ENCODE peak calls at places on chromosomes 6 and 20, in five cellular contexts. One of them, this sample, is unnamed.

GRCh38 chr6:16238057-16238657 is at the start of gene GMPR:
- DNase-seq in transverse colon: peak; percentile 82
- DNase-seq in heart right ventricle: peak; percentile 81
- DNase-seq in Calu3: peak; percentile 44
- DNase-seq in AG09309: no peak
- DNase-seq in this sample: peak; percentile 57

GRCh38 chr6:10528170-10528981 is 7.2 kb downstream of the GCNT2 start:
- DNase-seq in transverse colon: peak; percentile 67
- DNase-seq in heart right ventricle: no peak
- DNase-seq in Calu3: peak; percentile 58
- DNase-seq in AG09309: no peak
- DNase-seq in this sample: no peak

GRCh38 chr6:55578537-55579363 is at the start of gene HMGCLL1:
- DNase-seq in transverse colon: peak; percentile 11
- DNase-seq in heart right ventricle: peak; percentile 35
- DNase-seq in Calu3: peak; percentile 61
- DNase-seq in AG09309: no peak
- DNase-seq in this sample: no peak

GRCh38 chr6:6788394-6789020 is 200.0 kb downstream of the LY86 start:
- DNase-seq in transverse colon: peak; percentile 41
- DNase-seq in heart right ventricle: no peak
- DNase-seq in Calu3: no peak
- DNase-seq in AG09309: no peak
- DNase-seq in this sample: no peak

GRCh38 chr20:64261138-64261537 is 5.6 kb downstream of the PCMTD2 start:
- DNase-seq in transverse colon: no peak
- DNase-seq in heart right ventricle: peak; percentile 62
- DNase-seq in Calu3: no peak
- DNase-seq in AG09309: no peak
- DNase-seq in this sample: no peak

GRCh38 chr20:5557123-5557522 is 193.1 kb upstream of the SHLD1 start:
- DNase-seq in transverse colon: peak; percentile 62
- DNase-seq in heart right ventricle: peak; percentile 41
- DNase-seq in Calu3: peak; percentile 48
- DNase-seq in AG09309: peak; percentile 8
- DNase-seq in this sample: no peak

GRCh38 chr20:2984028-2984501 is 59.4 kb upstream of the GNRH2 start:
- DNase-seq in transverse colon: no peak
- DNase-seq in heart right ventricle: no peak
- DNase-seq in Calu3: no peak
- DNase-seq in AG09309: no peak
- DNase-seq in this sample: no peak

GRCh38 chr6:34583461-34583860 is 27.3 kb upstream of the SPDEF start:
- DNase-seq in transverse colon: no peak
- DNase-seq in heart right ventricle: no peak
- DNase-seq in Calu3: peak; percentile 54
- DNase-seq in AG09309: no peak
- DNase-seq in this sample: no peak

GRCh38 chr6:107333491-107333890 is 125.9 kb downstream of the PDSS2 start:
- DNase-seq in transverse colon: no peak
- DNase-seq in heart right ventricle: no peak
- DNase-seq in Calu3: no peak
- DNase-seq in AG09309: no peak
- DNase-seq in this sample: no peak

GRCh38 chr20:47663354-47664067 is 121.8 kb downstream of the SULF2 start:
- DNase-seq in transverse colon: peak; percentile 82
- DNase-seq in heart right ventricle: peak; percentile 76
- DNase-seq in Calu3: peak; percentile 92
- DNase-seq in AG09309: no peak
- DNase-seq in this sample: peak; percentile 69

GRCh38 chr6:31090973-31091364 is 21.4 kb downstream of the C6orf15 start:
- DNase-seq in transverse colon: peak; percentile 63
- DNase-seq in heart right ventricle: no peak
- DNase-seq in Calu3: no peak
- DNase-seq in AG09309: no peak
- DNase-seq in this sample: no peak

GRCh38 chr6:121503633-121504032 is 68.2 kb downstream of the GJA1 start:
- DNase-seq in transverse colon: no peak
- DNase-seq in heart right ventricle: no peak
- DNase-seq in Calu3: no peak
- DNase-seq in AG09309: no peak
- DNase-seq in this sample: no peak

GRCh38 chr20:21514553-21515251 is 838 bp upstream of the NKX2-2 start:
- DNase-seq in transverse colon: no peak
- DNase-seq in heart right ventricle: no peak
- DNase-seq in Calu3: no peak
- DNase-seq in AG09309: no peak
- DNase-seq in this sample: no peak

GRCh38 chr20:25856256-25856884 is 159.7 kb upstream of the ZNF337 start:
- DNase-seq in transverse colon: no peak
- DNase-seq in heart right ventricle: no peak
- DNase-seq in Calu3: no peak
- DNase-seq in AG09309: no peak
- DNase-seq in this sample: no peak

GRCh38 chr20:56625837-56626236 is 3.3 kb upstream of the TFAP2C start:
- DNase-seq in transverse colon: no peak
- DNase-seq in heart right ventricle: no peak
- DNase-seq in Calu3: no peak
- DNase-seq in AG09309: no peak
- DNase-seq in this sample: no peak

GRCh38 chr6:52361945-52362442 is at the start of gene PAQR8:
- DNase-seq in transverse colon: peak; percentile 86
- DNase-seq in heart right ventricle: peak; percentile 71
- DNase-seq in Calu3: peak; percentile 79
- DNase-seq in AG09309: no peak
- DNase-seq in this sample: peak; percentile 86

GRCh38 chr6:52363222-52363867 is 1.4 kb downstream of the PAQR8 start:
- DNase-seq in transverse colon: peak; percentile 38
- DNase-seq in heart right ventricle: no peak
- DNase-seq in Calu3: no peak
- DNase-seq in AG09309: no peak
- DNase-seq in this sample: no peak

GRCh38 chr6:52361347-52361944 is 505 bp upstream of the PAQR8 start:
- DNase-seq in transverse colon: peak; percentile 66
- DNase-seq in heart right ventricle: peak; percentile 36
- DNase-seq in Calu3: no peak
- DNase-seq in AG09309: no peak
- DNase-seq in this sample: peak; percentile 18

GRCh38 chr6:52360601-52361346 is 1.2 kb upstream of the PAQR8 start:
- DNase-seq in transverse colon: peak; percentile 34
- DNase-seq in heart right ventricle: no peak
- DNase-seq in Calu3: no peak
- DNase-seq in AG09309: no peak
- DNase-seq in this sample: no peak

DNA sequence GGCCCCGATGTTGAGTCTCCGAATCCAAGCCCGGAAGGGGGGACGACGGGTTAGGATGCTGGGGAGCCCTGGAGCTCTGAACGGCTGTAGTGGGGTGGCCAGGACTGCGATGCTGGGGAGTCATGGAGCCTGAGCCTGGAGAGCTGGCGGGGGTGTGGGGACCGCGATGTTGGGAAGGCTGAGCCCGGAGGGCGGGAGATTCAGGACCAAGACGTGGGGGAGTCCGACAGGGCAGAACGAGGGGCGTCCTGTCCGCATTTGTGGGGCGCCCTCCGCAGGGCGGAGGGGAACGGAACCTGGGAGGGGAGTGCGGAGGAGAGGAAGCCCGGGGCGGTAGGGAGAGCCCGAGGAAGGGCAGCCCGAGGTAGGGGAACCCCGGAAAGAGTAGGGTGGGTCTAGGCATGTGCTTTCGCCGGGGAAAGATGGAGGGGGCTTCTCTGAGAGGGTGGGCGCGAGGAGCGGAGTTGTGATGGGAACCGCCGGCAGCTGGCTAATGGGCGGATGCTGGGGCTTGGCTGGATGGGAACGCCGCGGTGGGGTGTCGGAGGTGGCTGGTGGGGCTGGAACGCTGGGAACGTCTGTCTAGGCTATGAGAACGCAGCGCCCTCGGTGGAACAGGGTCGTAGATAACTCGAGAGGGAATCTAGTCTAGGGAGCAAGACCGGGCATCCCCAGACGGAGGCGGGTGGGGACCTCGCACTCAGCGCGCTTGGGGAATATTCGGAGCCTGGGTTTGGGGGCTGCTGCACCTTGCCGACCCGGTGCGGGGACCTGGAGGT is 681 bp downstream of the PAQR8 start:
- DNase-seq in transverse colon: peak; percentile 47
- DNase-seq in heart right ventricle: peak; percentile 25
- DNase-seq in Calu3: peak; percentile 41
- DNase-seq in AG09309: no peak
- DNase-seq in this sample: peak; percentile 52
- TF ChIP-seq CTCF in transverse colon: no peak
- TF ChIP-seq CTCF in heart right ventricle: no peak
- TF ChIP-seq CTCF in Calu3: no peak
- TF ChIP-seq CTCF in AG09309: no peak
- TF ChIP-seq CTCF in this sample: no peak

GRCh38 chr6:86780923-86781322 is 156.4 kb upstream of the HTR1E start:
- DNase-seq in transverse colon: no peak
- DNase-seq in heart right ventricle: no peak
- DNase-seq in Calu3: no peak
- DNase-seq in AG09309: no peak
- DNase-seq in this sample: no peak

GRCh38 chr6:86782328-86782727 is 155.0 kb upstream of the HTR1E start:
- DNase-seq in transverse colon: no peak
- DNase-seq in heart right ventricle: no peak
- DNase-seq in Calu3: no peak
- DNase-seq in AG09309: no peak
- DNase-seq in this sample: no peak
- TF ChIP-seq CTCF in transverse colon: no peak
- TF ChIP-seq CTCF in heart right ventricle: no peak
- TF ChIP-seq CTCF in Calu3: no peak
- TF ChIP-seq CTCF in AG09309: no peak
- TF ChIP-seq CTCF in this sample: no peak

GRCh38 chr6:108726726-108727339 is 121.4 kb upstream of the ARMC2 start:
- DNase-seq in transverse colon: no peak
- DNase-seq in heart right ventricle: no peak
- DNase-seq in Calu3: no peak
- DNase-seq in AG09309: no peak
- DNase-seq in this sample: no peak

GRCh38 chr6:108727966-108728730 is 120.1 kb upstream of the ARMC2 start:
- DNase-seq in transverse colon: no peak
- DNase-seq in heart right ventricle: no peak
- DNase-seq in Calu3: no peak
- DNase-seq in AG09309: no peak
- DNase-seq in this sample: no peak

GRCh38 chr6:108731229-108731565 is 117.0 kb upstream of the ARMC2 start:
- DNase-seq in transverse colon: no peak
- DNase-seq in heart right ventricle: no peak
- DNase-seq in Calu3: no peak
- DNase-seq in AG09309: no peak
- DNase-seq in this sample: no peak

GRCh38 chr6:108730556-108731228 is 117.5 kb upstream of the ARMC2 start:
- DNase-seq in transverse colon: no peak
- DNase-seq in heart right ventricle: no peak
- DNase-seq in Calu3: no peak
- DNase-seq in AG09309: no peak
- DNase-seq in this sample: no peak

DNA sequence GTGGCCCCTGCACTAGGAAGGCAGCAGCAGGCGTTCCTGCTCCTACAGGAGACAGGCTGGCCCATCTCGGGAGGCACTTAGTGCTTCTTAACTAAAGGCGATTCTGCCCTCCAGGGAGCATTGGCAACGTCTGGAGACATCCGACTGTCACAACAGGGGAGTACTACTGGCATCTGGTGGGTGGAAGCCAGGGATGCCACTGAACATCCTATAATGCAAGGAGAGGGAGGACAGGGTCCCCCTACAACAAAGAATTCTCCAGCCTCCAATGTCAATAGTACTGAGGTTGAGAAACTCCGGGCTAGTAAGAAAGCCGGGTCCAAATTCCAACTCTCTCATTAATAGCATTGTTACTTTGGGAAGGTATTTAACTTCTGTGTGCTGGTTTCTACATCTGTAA is 119.4 kb upstream of the ARMC2 start:
- DNase-seq in transverse colon: no peak
- DNase-seq in heart right ventricle: no peak
- DNase-seq in Calu3: no peak
- DNase-seq in AG09309: no peak
- DNase-seq in this sample: no peak
- TF ChIP-seq CTCF in transverse colon: no peak
- TF ChIP-seq CTCF in heart right ventricle: no peak
- TF ChIP-seq CTCF in Calu3: no peak
- TF ChIP-seq CTCF in AG09309: no peak
- TF ChIP-seq CTCF in this sample: no peak

GRCh38 chr6:2229039-2229438 is 16.4 kb downstream of the GMDS start:
- DNase-seq in transverse colon: no peak
- DNase-seq in heart right ventricle: no peak
- DNase-seq in Calu3: no peak
- DNase-seq in AG09309: no peak
- DNase-seq in this sample: no peak
- TF ChIP-seq CTCF in transverse colon: no peak
- TF ChIP-seq CTCF in heart right ventricle: no peak
- TF ChIP-seq CTCF in Calu3: no peak
- TF ChIP-seq CTCF in AG09309: no peak
- TF ChIP-seq CTCF in this sample: no peak